ENCODE peak calls at places on chromosomes 16 and 17, in nine cellular contexts. A is transverse colon, S is adrenal gland, J is Peyer's patch, H is GM23248, V is psoas muscle, Z is neural progenitor cell, O is aorta, Y is PC-3. P is an unnamed sample.

GRCh38 chr16:83779881-83780280 is 27.9 kb upstream of the HSBP1 start:
- DNase-seq in A (no peak), S (no peak), J (no peak), H (peak; percentile 48), V (no peak), Z (no peak), O (no peak), Y (peak; percentile 25), P (peak; percentile 14)

GRCh38 chr17:21089145-21089544 is 37.6 kb upstream of the DHRS7B start:
- DNase-seq in A (no peak), S (no peak), J (no peak), H (peak; percentile 73), V (no peak), Z (no peak), O (no peak), Y (peak; percentile 88), P (no peak)

GRCh38 chr17:66665194-66665593 is 169.7 kb upstream of the CACNG5 start:
- DNase-seq in A (no peak), S (no peak), J (no peak), H (peak; percentile 41), V (no peak), Z (no peak), O (no peak), Y (peak; percentile 40), P (no peak)

GRCh38 chr17:21388066-21388465 is 11.9 kb downstream of the KCNJ12 start:
- DNase-seq in A (no peak), S (no peak), J (no peak), H (no peak), V (no peak), Z (no peak), O (no peak), Y (no peak), P (peak; percentile 75)

GRCh38 chr16:10600792-10601443 is 20.5 kb upstream of the EMP2 start:
- DNase-seq in A (no peak), S (no peak), J (no peak), H (peak; percentile 64), V (no peak), Z (no peak), O (no peak), Y (no peak), P (peak; percentile 22)

GRCh38 chr16:81551141-81551808 is 106.7 kb downstream of the CMIP start:
- DNase-seq in A (no peak), S (no peak), J (no peak), H (peak; percentile 92), V (no peak), Z (no peak), O (peak; percentile 42), Y (peak; percentile 51), P (no peak)

GRCh38 chr17:4536259-4536741 is 18.9 kb downstream of the MYBBP1A start:
- DNase-seq in A (no peak), S (no peak), J (no peak), H (peak; percentile 39), V (peak; percentile 31), Z (peak; percentile 38), O (no peak), Y (no peak), P (no peak)

GRCh38 chr16:84608281-84608680 is 9.6 kb downstream of the COTL1 start:
- DNase-seq in A (no peak), S (no peak), J (no peak), H (no peak), V (no peak), Z (no peak), O (no peak), Y (no peak), P (no peak)

GRCh38 chr17:13646411-13646810 is 44.7 kb upstream of the HS3ST3A1 start:
- DNase-seq in A (no peak), S (no peak), J (no peak), H (peak; percentile 69), V (no peak), Z (no peak), O (no peak), Y (no peak), P (no peak)

GRCh38 chr16:86156155-86156554 is 257.2 kb downstream of the IRF8 start:
- DNase-seq in A (no peak), S (no peak), J (no peak), H (no peak), V (no peak), Z (peak; percentile 12), O (no peak), Y (no peak), P (no peak)
- H3K27me3 ChIP-seq in A (no peaks in the 10 kb centered on the region), S (peaks cover 5% of the 10 kb centered on the region), J (no peaks in the 10 kb centered on the region), H (peaks cover 70% of the 10 kb centered on the region), V (peaks cover 7% of the 10 kb centered on the region), Z (no peaks in the 10 kb centered on the region), O (no peaks in the 10 kb centered on the region), Y (peaks cover 40% of the 10 kb centered on the region), P (no peaks in the 10 kb centered on the region)

GRCh38 chr17:427891-428290 is 75.3 kb upstream of the RPH3AL start:
- DNase-seq in A (no peak), S (no peak), J (no peak), H (no peak), V (no peak), Z (no peak), O (no peak), Y (no peak), P (no peak)

GRCh38 chr17:427327-427726 is 74.7 kb upstream of the RPH3AL start:
- DNase-seq in A (no peak), S (no peak), J (no peak), H (no peak), V (no peak), Z (peak; percentile 67), O (no peak), Y (no peak), P (no peak)

GRCh38 chr17:429589-429988 is 77.0 kb upstream of the RPH3AL start:
- DNase-seq in A (no peak), S (no peak), J (no peak), H (no peak), V (no peak), Z (no peak), O (no peak), Y (no peak), P (no peak)

GRCh38 chr17:428414-428813 is 75.8 kb upstream of the RPH3AL start:
- DNase-seq in A (no peak), S (no peak), J (no peak), H (no peak), V (no peak), Z (no peak), O (no peak), Y (no peak), P (no peak)

GRCh38 chr17:431494-431893 is 78.9 kb upstream of the RPH3AL start:
- DNase-seq in A (no peak), S (no peak), J (no peak), H (no peak), V (no peak), Z (no peak), O (no peak), Y (no peak), P (no peak)
- H3K9me3 ChIP-seq in A (peaks cover 5% of the 10 kb centered on the region), S (no peaks in the 10 kb centered on the region), J (no peaks in the 10 kb centered on the region), H (no peaks in the 10 kb centered on the region), V (peaks cover 10% of the 10 kb centered on the region), Z (peaks cover 11% of the 10 kb centered on the region), O (peaks cover 5% of the 10 kb centered on the region), Y (no peaks in the 10 kb centered on the region), P (no peaks in the 10 kb centered on the region)

GRCh38 chr17:74860999-74861553 is 1.4 kb upstream of the GRIN2C start:
- DNase-seq in A (no peak), S (no peak), J (no peak), H (no peak), V (no peak), Z (peak; percentile 62), O (no peak), Y (no peak), P (no peak)
- H3K27me3 ChIP-seq in A (peaks cover 64% of the 10 kb centered on the region), S (no peaks in the 10 kb centered on the region), J (peaks cover 37% of the 10 kb centered on the region), H (peaks cover 49% of the 10 kb centered on the region), V (peaks cover 25% of the 10 kb centered on the region), Z (peaks cover 65% of the 10 kb centered on the region), O (no peaks in the 10 kb centered on the region), Y (peaks cover 52% of the 10 kb centered on the region), P (peaks cover 22% of the 10 kb centered on the region)

GRCh38 chr16:35196313-35196712 is 1736.9 kb downstream of the TP53TG3F start:
- DNase-seq in A (no peak), S (no peak), J (no peak), H (no peak), V (no peak), Z (no peak), O (no peak), Y (no peak), P (no peak)
- H3K9me3 ChIP-seq in A (no peaks in the 10 kb centered on the region), S (no peaks in the 10 kb centered on the region), J (no peaks in the 10 kb centered on the region), H (no peaks in the 10 kb centered on the region), V (no peaks in the 10 kb centered on the region), Z (peaks cover 21% of the 10 kb centered on the region), O (no peaks in the 10 kb centered on the region), Y (no peaks in the 10 kb centered on the region), P (no peaks in the 10 kb centered on the region)

GRCh38 chr17:46818929-46819859 is 702 bp upstream of the WNT3 start:
- DNase-seq in A (no peak), S (no peak), J (peak; percentile 48), H (peak; percentile 43), V (no peak), Z (peak; percentile 84), O (no peak), Y (no peak), P (no peak)
- H3K27me3 ChIP-seq in A (peaks cover 93% of the 10 kb centered on the region), S (peaks cover 60% of the 10 kb centered on the region), J (peaks cover 49% of the 10 kb centered on the region), H (peaks cover 57% of the 10 kb centered on the region), V (peaks cover 50% of the 10 kb centered on the region), Z (peaks cover 100% of the 10 kb centered on the region), O (no peaks in the 10 kb centered on the region), Y (peaks cover 10% of the 10 kb centered on the region), P (peaks cover 2% of the 10 kb centered on the region)

GRCh38 chr17:28226563-28226962 is 92.4 kb upstream of the TMEM97 start:
- DNase-seq in A (no peak), S (no peak), J (no peak), H (no peak), V (no peak), Z (no peak), O (no peak), Y (no peak), P (no peak)

GRCh38 chr17:28228986-28229729 is 89.8 kb upstream of the TMEM97 start:
- DNase-seq in A (no peak), S (no peak), J (no peak), H (no peak), V (no peak), Z (no peak), O (no peak), Y (no peak), P (no peak)

GRCh38 chr17:28228109-28228840 is 90.7 kb upstream of the TMEM97 start:
- DNase-seq in A (no peak), S (no peak), J (no peak), H (peak; percentile 28), V (no peak), Z (peak; percentile 50), O (no peak), Y (no peak), P (no peak)

GRCh38 chr17:28227278-28228108 is 91.5 kb upstream of the TMEM97 start:
- DNase-seq in A (peak; percentile 81), S (peak; percentile 90), J (peak; percentile 80), H (peak; percentile 68), V (peak; percentile 27), Z (peak; percentile 99), O (no peak), Y (peak; percentile 39), P (no peak)

GRCh38 chr17:28230011-28230410 is 89.0 kb upstream of the TMEM97 start:
- DNase-seq in A (no peak), S (no peak), J (peak; percentile 36), H (no peak), V (no peak), Z (no peak), O (peak; percentile 9), Y (no peak), P (no peak)
- H3K9me3 ChIP-seq in A (no peaks in the 10 kb centered on the region), S (no peaks in the 10 kb centered on the region), J (no peaks in the 10 kb centered on the region), H (no peaks in the 10 kb centered on the region), V (no peaks in the 10 kb centered on the region), Z (no peaks in the 10 kb centered on the region), O (no peaks in the 10 kb centered on the region), Y (no peaks in the 10 kb centered on the region), P (no peaks in the 10 kb centered on the region)

P was measured in SJCRH30.